ENCODE peak calls at places on chromosomes 4 and X, in eight cellular contexts. L is H54, X is glutamatergic neuron, O is LoVo, T is head of caudate nucleus, W is SW480, J is GDM1, Y is NAMALWA. A is an unnamed sample.

GRCh38 chr4:37365888-37366287 is 121.3 kb downstream of the NWD2 start:
- DNase-seq in L (no peak), X (no peak), O (no peak), T (no peak), W (no peak), J (no peak), Y (no peak), A (no peak)

GRCh38 chr4:2051086-2051485 is 8.0 kb upstream of the NAT8L start:
- DNase-seq in L (no peak), X (no peak), O (no peak), T (no peak), W (no peak), J (no peak), Y (no peak), A (no peak)

GRCh38 chr4:11497972-11498371 is 69.3 kb upstream of the HS3ST1 start:
- DNase-seq in L (no peak), X (no peak), O (no peak), T (no peak), W (peak; percentile 18), J (no peak), Y (no peak), A (no peak)

GRCh38 chr4:26032142-26032541 is 118.1 kb downstream of the SMIM20 start:
- DNase-seq in L (no peak), X (no peak), O (no peak), T (no peak), W (no peak), J (no peak), Y (no peak), A (no peak)

GRCh38 chr4:148116264-148116663 is 325.9 kb downstream of the NR3C2 start:
- DNase-seq in L (no peak), X (no peak), O (no peak), T (no peak), W (no peak), J (no peak), Y (no peak), A (no peak)

GRCh38 chrX:22135994-22136684 is 104.0 kb downstream of the PHEX start:
- DNase-seq in L (no peak), X (no peak), O (no peak), T (no peak), W (peak; percentile 46), J (no peak), Y (peak; percentile 64), A (peak; percentile 38)

GRCh38 chr4:113828712-113829111 is 67.2 kb upstream of the CAMK2D start:
- DNase-seq in L (no peak), X (no peak), O (no peak), T (no peak), W (no peak), J (no peak), Y (no peak), A (no peak)

GRCh38 chrX:40272141-40272540 is 174.4 kb upstream of the BCOR start:
- DNase-seq in L (no peak), X (no peak), O (no peak), T (no peak), W (no peak), J (no peak), Y (no peak), A (no peak)

A was measured in nephron progenitor cell.